ENCODE peak calls at places on chromosomes 1 and 21, in nine cellular contexts. W is stomach, C is breast epithelium, Y is SK-N-SH, L is GM12892, G is suprapubic skin, N is HCT116, X is H1, S is K562. V is an unnamed sample.

GRCh38 chr1:37107153-37107552 is 72.8 kb upstream of the GRIK3 start:
- DNase-seq in W (no peak), C (no peak), Y (no peak), L (no peak), G (no peak), N (no peak), X (no peak), S (no peak), V (no peak)

GRCh38 chr1:217895817-217896216 is 264.7 kb downstream of the SPATA17 start:
- DNase-seq in W (no peak), C (no peak), Y (no peak), L (no peak), G (no peak), N (no peak), X (no peak), S (no peak), V (no peak)

GRCh38 chr1:1630965-1631792 is 794 bp upstream of the MMP23B start:
- DNase-seq in W (peak; percentile 42), C (no peak), Y (peak; percentile 57), L (peak; percentile 46), G (peak; percentile 83), N (no peak), X (no peak), S (no peak), V (peak; percentile 32)

GRCh38 chr1:234539666-234540403 is 60.9 kb upstream of the TARBP1 start:
- DNase-seq in W (no peak), C (no peak), Y (no peak), L (no peak), G (no peak), N (no peak), X (no peak), S (no peak), V (no peak)

GRCh38 chr1:10663668-10664035 is 132.8 kb downstream of the CASZ1 start:
- DNase-seq in W (peak; percentile 67), C (no peak), Y (peak; percentile 95), L (no peak), G (no peak), N (no peak), X (no peak), S (no peak), V (no peak)

GRCh38 chr1:38730511-38731397 is 128.8 kb downstream of the RRAGC start:
- DNase-seq in W (no peak), C (no peak), Y (no peak), L (no peak), G (no peak), N (peak; percentile 7), X (no peak), S (no peak), V (no peak)

GRCh38 chr1:202938287-202938925 is 11.4 kb upstream of the KLHL12 start:
- DNase-seq in W (no peak), C (no peak), Y (no peak), L (no peak), G (no peak), N (no peak), X (no peak), S (peak; percentile 62), V (no peak)

GRCh38 chr1:82162526-82163420 is 362.0 kb downstream of the ADGRL2 start:
- DNase-seq in W (no peak), C (no peak), Y (no peak), L (no peak), G (no peak), N (no peak), X (no peak), S (no peak), V (no peak)

GRCh38 chr1:27400035-27400962 is 7.9 kb downstream of the GPR3 start:
- DNase-seq in W (no peak), C (no peak), Y (peak; percentile 22), L (no peak), G (no peak), N (no peak), X (no peak), S (no peak), V (no peak)

GRCh38 chr21:39533545-39534226 is 79.1 kb upstream of the B3GALT5 start:
- DNase-seq in W (no peak), C (no peak), Y (no peak), L (no peak), G (no peak), N (no peak), X (no peak), S (no peak), V (no peak)

GRCh38 chr1:56389813-56390539 is 189.4 kb downstream of the PLPP3 start:
- DNase-seq in W (no peak), C (no peak), Y (peak; percentile 32), L (no peak), G (no peak), N (no peak), X (no peak), S (no peak), V (no peak)

GRCh38 chr1:94617139-94617805 is 75.7 kb upstream of the F3 start:
- DNase-seq in W (no peak), C (no peak), Y (no peak), L (no peak), G (no peak), N (peak; percentile 48), X (no peak), S (no peak), V (no peak)

GRCh38 chr21:34511787-34512451 is at the start of gene KCNE1:
- DNase-seq in W (no peak), C (no peak), Y (no peak), L (no peak), G (no peak), N (no peak), X (no peak), S (no peak), V (no peak)

GRCh38 chr1:9871021-9871420 is 39.0 kb downstream of the CTNNBIP1 start:
- DNase-seq in W (no peak), C (no peak), Y (no peak), L (no peak), G (no peak), N (no peak), X (no peak), S (no peak), V (no peak)

DNA sequence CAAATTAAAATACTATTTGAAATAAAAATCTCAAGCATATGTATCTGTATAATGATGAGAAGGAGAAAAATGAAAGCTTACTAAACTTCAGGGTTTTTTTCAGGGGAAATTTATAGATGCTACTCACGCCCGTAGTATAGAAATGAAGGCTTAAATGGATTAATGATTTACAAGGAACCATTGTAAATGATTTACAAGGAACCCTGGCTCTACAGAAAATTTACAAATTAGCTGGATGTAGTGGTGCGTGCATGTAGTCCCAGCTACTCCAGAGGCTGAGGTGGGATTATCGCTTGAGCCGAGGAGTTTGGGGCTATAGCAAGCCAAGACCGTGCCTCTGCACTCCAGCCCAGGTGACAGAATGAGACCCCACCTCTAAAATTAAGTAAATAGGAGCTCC is 150.5 kb downstream of the PCBP3 start:
- DNase-seq in W (no peak), C (no peak), Y (no peak), L (no peak), G (no peak), N (no peak), X (no peak), S (no peak), V (no peak)
- TF ChIP-seq POLR2AphosphoS5 in W (no peak), C (no peak), Y (no peak), L (no peak), G (no peak), N (no peak), X (no peak), S (no peak), V (no peak)

GRCh38 chr1:55000110-55000815 is 1.5 kb downstream of the BSND start:
- DNase-seq in W (no peak), C (no peak), Y (no peak), L (no peak), G (no peak), N (no peak), X (no peak), S (no peak), V (no peak)
- TF ChIP-seq POLR2AphosphoS5 in W (no peak), C (no peak), Y (no peak), L (no peak), G (no peak), N (no peak), X (peak; percentile 85), S (no peak), V (no peak)

DNA sequence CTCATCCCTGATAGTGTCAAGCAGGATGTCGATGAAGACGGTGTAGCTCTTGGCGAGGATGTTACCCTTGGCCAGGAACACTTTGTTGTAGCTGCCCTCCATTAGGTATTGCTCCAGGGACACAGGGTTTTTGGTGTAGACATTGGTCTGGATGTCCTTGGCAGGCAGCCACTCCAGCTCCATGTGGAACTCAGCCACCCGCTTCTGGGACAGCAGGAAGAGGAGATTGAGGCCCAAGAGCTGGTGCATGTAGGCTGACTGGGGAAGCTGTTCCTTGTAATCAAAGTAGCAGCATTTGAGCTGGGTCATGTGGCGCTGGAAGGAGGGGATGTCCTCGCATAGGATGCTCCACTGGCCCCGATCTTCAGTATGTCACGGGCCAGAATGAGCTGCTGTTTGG is 9.5 kb downstream of the IL6R start:
- DNase-seq in W (peak; percentile 63), C (no peak), Y (no peak), L (no peak), G (no peak), N (no peak), X (no peak), S (no peak), V (no peak)
- TF ChIP-seq POLR2AphosphoS5 in W (no peak), C (no peak), Y (no peak), L (no peak), G (no peak), N (no peak), X (no peak), S (no peak), V (no peak)

GRCh38 chr1:177164380-177165068 is at the start of gene ASTN1:
- DNase-seq in W (no peak), C (no peak), Y (peak; percentile 90), L (no peak), G (no peak), N (no peak), X (no peak), S (no peak), V (no peak)
- TF ChIP-seq POLR2AphosphoS5 in W (no peak), C (no peak), Y (no peak), L (no peak), G (no peak), N (no peak), X (no peak), S (no peak), V (no peak)

GRCh38 chr1:68473060-68473459 is 23.3 kb upstream of the RPE65 start:
- DNase-seq in W (no peak), C (no peak), Y (no peak), L (no peak), G (no peak), N (no peak), X (no peak), S (no peak), V (no peak)
- TF ChIP-seq POLR2AphosphoS5 in W (no peak), C (no peak), Y (no peak), L (no peak), G (no peak), N (no peak), X (no peak), S (no peak), V (no peak)

GRCh38 chr1:85224734-85225623 is 24.2 kb upstream of the SYDE2 start:
- DNase-seq in W (peak; percentile 84), C (no peak), Y (no peak), L (no peak), G (no peak), N (no peak), X (peak; percentile 38), S (peak; percentile 76), V (no peak)
- TF ChIP-seq POLR2AphosphoS5 in W (peak; percentile 56), C (no peak), Y (no peak), L (no peak), G (no peak), N (no peak), X (peak; percentile 54), S (peak; percentile 99), V (no peak)